ENCODE peak calls at places on chromosomes 4 and X, in eight cellular contexts. B is epithelial cell of esophagus, K is right atrium auricular region, P is fibroblast of the aortic adventitia, X is adrenal gland, A is GM12865, E is H7, N is fibroblast of villous mesenchyme. F is an unnamed sample.

GRCh38 chr4:101158136-101158485 is 189.2 kb downstream of the PPP3CA start:
- DNase-seq in X (no peak), B (no peak), P (no peak), E (no peak), A (no peak), N (no peak), K (no peak), F (no peak)

GRCh38 chr4:158046345-158046744 is 126.5 kb downstream of the GASK1B start:
- DNase-seq in N (peak; percentile 19), A (no peak), X (no peak), P (no peak), K (no peak), B (no peak), E (no peak), F (no peak)

GRCh38 chrX:2697741-2698294 is 6.7 kb downstream of the CD99 start:
- DNase-seq in A (no peak), K (no peak), E (no peak), P (peak; percentile 51), X (no peak), B (no peak), N (peak; percentile 49), F (no peak)

GRCh38 chrX:136106920-136107534 is 40.3 kb upstream of the FHL1 start:
- DNase-seq in K (no peak), A (no peak), B (no peak), X (no peak), P (no peak), N (peak; percentile 31), E (no peak), F (no peak)

GRCh38 chrX:22634081-22634480 is 361.4 kb downstream of the CBLL2 start:
- DNase-seq in K (no peak), P (peak; percentile 83), X (no peak), E (no peak), A (no peak), N (peak; percentile 26), B (no peak), F (no peak)

GRCh38 chr4:139709660-139710059 is 44.0 kb downstream of the MGST2 start:
- DNase-seq in X (no peak), E (no peak), A (no peak), K (no peak), N (no peak), B (no peak), P (no peak), F (no peak)

GRCh38 chr4:151676301-151676700 is 84.5 kb downstream of the GATB start:
- DNase-seq in B (peak; percentile 90), K (no peak), X (peak; percentile 41), A (no peak), P (peak; percentile 81), N (peak; percentile 58), E (no peak), F (no peak)

GRCh38 chr4:129350800-129351199 is 254.8 kb downstream of the C4orf33 start:
- DNase-seq in K (no peak), A (no peak), B (peak; percentile 92), P (no peak), E (no peak), N (no peak), X (no peak), F (no peak)

GRCh38 chr4:124640037-124640730 is 72.3 kb downstream of the ANKRD50 start:
- DNase-seq in P (peak; percentile 90), B (peak; percentile 90), E (no peak), X (peak; percentile 45), K (no peak), A (no peak), N (peak; percentile 30), F (no peak)

GRCh38 chr4:26033389-26033788 is 119.4 kb downstream of the SMIM20 start:
- DNase-seq in B (no peak), P (no peak), A (no peak), E (no peak), K (no peak), N (no peak), X (no peak), F (no peak)

GRCh38 chr4:70838400-70838971 is 1.2 kb downstream of the GRSF1 start:
- DNase-seq in K (no peak), E (peak; percentile 14), N (peak; percentile 27), B (peak; percentile 8), P (peak; percentile 36), A (no peak), X (no peak), F (no peak)

GRCh38 chrX:148574247-148574973 is 74.0 kb downstream of the AFF2 start:
- DNase-seq in N (no peak), K (no peak), E (no peak), A (peak; percentile 9), X (no peak), P (no peak), B (peak; percentile 1), F (no peak)

GRCh38 chrX:38516196-38516595 is 45.1 kb upstream of the TSPAN7 start:
- DNase-seq in N (no peak), A (no peak), E (no peak), P (no peak), X (no peak), K (no peak), B (peak; percentile 34), F (no peak)

GRCh38 chrX:38038501-38038900 is 32.1 kb downstream of the SYTL5 start:
- DNase-seq in B (no peak), E (no peak), K (no peak), A (peak; percentile 17), N (no peak), X (no peak), P (no peak), F (no peak)

GRCh38 chr4:16897351-16897750 is 1.1 kb downstream of the LDB2 start:
- DNase-seq in P (peak; percentile 36), N (no peak), K (no peak), X (no peak), B (no peak), E (no peak), A (no peak), F (no peak)
- H3K4me3 ChIP-seq in P (peak overlapping the region; percentile 70), N (peak overlapping the region; percentile 57), K (peak overlapping the region; percentile 43), X (peak overlapping the region; percentile 13), B (no peak overlapping the region), E (peak overlapping the region; percentile 48), A (peak overlapping the region; percentile 28), F (no peak overlapping the region)

GRCh38 chr4:140720387-140721087 is 35.6 kb downstream of the TBC1D9 start:
- DNase-seq in E (no peak), X (no peak), K (no peak), N (no peak), P (no peak), B (no peak), A (peak; percentile 13), F (no peak)
- H3K4me3 ChIP-seq in E (no peak overlapping the region), X (no peak overlapping the region), K (no peak overlapping the region), N (peak overlapping the region; percentile 24), P (no peak overlapping the region), B (no peak overlapping the region), A (peak overlapping the region; percentile 56), F (no peak overlapping the region)

GRCh38 chr4:2861631-2862436 is 18.2 kb downstream of the ADD1 start:
- DNase-seq in B (peak; percentile 17), K (no peak), E (no peak), P (no peak), A (peak; percentile 53), N (peak; percentile 45), X (no peak), F (no peak)
- H3K4me3 ChIP-seq in B (no peak overlapping the region), K (no peak overlapping the region), E (no peak overlapping the region), P (no peak overlapping the region), A (no peak overlapping the region), N (no peak overlapping the region), X (no peak overlapping the region), F (no peak overlapping the region)

GRCh38 chr4:76611164-76611563 is 176.1 kb downstream of the SHROOM3 start:
- DNase-seq in X (no peak), A (no peak), B (no peak), K (no peak), N (peak; percentile 52), P (peak; percentile 92), E (no peak), F (no peak)
- H3K4me3 ChIP-seq in X (no peak overlapping the region), A (no peak overlapping the region), B (no peak overlapping the region), K (no peak overlapping the region), N (no peak overlapping the region), P (peak overlapping the region; percentile 29), E (no peak overlapping the region), F (no peak overlapping the region)

F was measured in Caco-2.